ENCODE peak calls at places on chromosomes 11 and 22, in ten cellular contexts. L is gastrocnemius medialis; X is activated CD8-positive, alpha-beta memory T cell treated with anti-CD3 and anti-CD28 coated beads for 24 hours; Q is posterior cingulate gyrus; B is NCI-H1105 treated with DMSO at 0.1 percent for 48 hours; F is kidney tubule cell; T is GDM1; N is breast epithelium; I is HT-29; V is AG10803. U is an unnamed sample.

GRCh38 chr22:28333106-28333505 is 346.5 kb downstream of the TTC28 start:
- DNase-seq in L (no peak), X (no peak), Q (no peak), B (peak; percentile 55), F (no peak), T (no peak), N (no peak), I (no peak), V (no peak), U (no peak)

GRCh38 chr11:120539681-120540369 is 28.3 kb downstream of the GRIK4 start:
- DNase-seq in L (no peak), X (no peak), Q (no peak), B (peak; percentile 83), F (peak; percentile 80), T (no peak), N (no peak), I (no peak), V (peak; percentile 74), U (no peak)

GRCh38 chr11:107661656-107662055 is 50.2 kb downstream of the SLN start:
- DNase-seq in L (no peak), X (no peak), Q (no peak), B (no peak), F (no peak), T (no peak), N (no peak), I (no peak), V (no peak), U (no peak)

GRCh38 chr22:21761086-21761485 is 25.5 kb upstream of the YPEL1 start:
- DNase-seq in L (no peak), X (no peak), Q (no peak), B (no peak), F (no peak), T (no peak), N (no peak), I (no peak), V (no peak), U (no peak)

GRCh38 chr11:44817207-44817944 is 90.6 kb downstream of the TSPAN18 start:
- DNase-seq in L (no peak), X (no peak), Q (no peak), B (no peak), F (peak; percentile 90), T (no peak), N (no peak), I (no peak), V (peak; percentile 81), U (no peak)

GRCh38 chr22:28075260-28075981 is 156.4 kb upstream of the PITPNB start:
- DNase-seq in L (peak; percentile 80), X (no peak), Q (no peak), B (no peak), F (peak; percentile 85), T (no peak), N (no peak), I (peak; percentile 6), V (peak; percentile 87), U (peak; percentile 53)

GRCh38 chr22:26766510-26767350 is 109.3 kb downstream of the MIAT start:
- DNase-seq in L (no peak), X (no peak), Q (no peak), B (no peak), F (no peak), T (no peak), N (no peak), I (no peak), V (no peak), U (no peak)

GRCh38 chr11:36394056-36394455 is 98.0 kb downstream of the PRR5L start:
- DNase-seq in L (no peak), X (no peak), Q (no peak), B (no peak), F (no peak), T (no peak), N (no peak), I (no peak), V (no peak), U (no peak)

GRCh38 chr11:45180158-45180887 is 33.9 kb downstream of the PRDM11 start:
- DNase-seq in L (peak; percentile 72), X (no peak), Q (peak; percentile 53), B (peak; percentile 61), F (peak; percentile 75), T (no peak), N (peak; percentile 44), I (peak; percentile 58), V (no peak), U (peak; percentile 93)

GRCh38 chr22:48553119-48553518 is 1274.6 kb downstream of the BRD1 start:
- DNase-seq in L (no peak), X (no peak), Q (no peak), B (no peak), F (no peak), T (no peak), N (no peak), I (no peak), V (no peak), U (no peak)

GRCh38 chr11:26847459-26847858 is 125.6 kb upstream of the SLC5A12 start:
- DNase-seq in L (peak; percentile 43), X (no peak), Q (no peak), B (no peak), F (no peak), T (no peak), N (no peak), I (no peak), V (peak; percentile 69), U (no peak)

GRCh38 chr11:61814242-61814957 is 2.4 kb downstream of the FADS1 start:
- DNase-seq in L (no peak), X (no peak), Q (peak; percentile 53), B (peak; percentile 21), F (peak; percentile 52), T (peak; percentile 23), N (no peak), I (peak; percentile 52), V (peak; percentile 18), U (peak; percentile 41)

GRCh38 chr11:45405916-45406670 is 120.0 kb upstream of the SYT13 start:
- DNase-seq in L (no peak), X (no peak), Q (no peak), B (no peak), F (peak; percentile 9), T (no peak), N (no peak), I (peak; percentile 35), V (no peak), U (no peak)

GRCh38 chr11:104784684-104785460 is 113.4 kb downstream of the CASP12 start:
- DNase-seq in L (no peak), X (no peak), Q (no peak), B (no peak), F (no peak), T (no peak), N (no peak), I (no peak), V (no peak), U (no peak)

GRCh38 chr11:10092426-10092825 is 201.6 kb downstream of the SBF2 start:
- DNase-seq in L (no peak), X (no peak), Q (no peak), B (no peak), F (no peak), T (no peak), N (no peak), I (no peak), V (no peak), U (no peak)

GRCh38 chr11:46669606-46670243 is 30.7 kb downstream of the ARHGAP1 start:
- DNase-seq in L (no peak), X (no peak), Q (no peak), B (peak; percentile 16), F (peak; percentile 16), T (no peak), N (no peak), I (peak; percentile 28), V (no peak), U (no peak)

GRCh38 chr22:46512683-46513082 is 24.7 kb downstream of the CELSR1 start:
- DNase-seq in L (no peak), X (no peak), Q (no peak), B (no peak), F (no peak), T (no peak), N (no peak), I (no peak), V (no peak), U (peak; percentile 3)

GRCh38 chr22:47996446-47996857 is 1234.0 kb downstream of the TBC1D22A start:
- DNase-seq in L (no peak), X (no peak), Q (no peak), B (no peak), F (no peak), T (no peak), N (no peak), I (no peak), V (no peak), U (no peak)

GRCh38 chr11:101211407-101211975 is 81.9 kb upstream of the PGR start:
- DNase-seq in L (no peak), X (no peak), Q (no peak), B (no peak), F (no peak), T (no peak), N (no peak), I (no peak), V (no peak), U (no peak)

GRCh38 chr11:32312865-32313403 is 122.4 kb downstream of the WT1 start:
- DNase-seq in L (no peak), X (no peak), Q (no peak), B (peak; percentile 13), F (peak; percentile 83), T (peak; percentile 18), N (no peak), I (peak; percentile 81), V (peak; percentile 74), U (peak; percentile 71)

GRCh38 chr11:121138259-121138658 is 37.2 kb downstream of the TECTA start:
- DNase-seq in L (no peak), X (no peak), Q (no peak), B (no peak), F (no peak), T (no peak), N (no peak), I (no peak), V (no peak), U (no peak)

GRCh38 chr22:27927608-27928007 is 8.6 kb upstream of the PITPNB start:
- DNase-seq in L (no peak), X (no peak), Q (no peak), B (no peak), F (no peak), T (no peak), N (no peak), I (no peak), V (no peak), U (no peak)

GRCh38 chr11:110046759-110047386 is 46.3 kb upstream of the ZC3H12C start:
- DNase-seq in L (no peak), X (no peak), Q (no peak), B (no peak), F (no peak), T (no peak), N (no peak), I (no peak), V (no peak), U (peak; percentile 49)

GRCh38 chr11:65576867-65577755 is 1.3 kb downstream of the EHBP1L1 start:
- DNase-seq in L (peak; percentile 98), X (no peak), Q (no peak), B (no peak), F (peak; percentile 89), T (peak; percentile 71), N (no peak), I (peak; percentile 79), V (peak; percentile 65), U (peak; percentile 67)

GRCh38 chr11:63813563-63814382 is 517 bp downstream of the SPINDOC start:
- DNase-seq in L (no peak), X (peak; percentile 76), Q (peak; percentile 56), B (peak; percentile 34), F (peak; percentile 47), T (peak; percentile 34), N (no peak), I (peak; percentile 45), V (peak; percentile 51), U (peak; percentile 63)

GRCh38 chr11:3808846-3809623 is 675 bp downstream of the PGAP2 start:
- DNase-seq in L (peak; percentile 39), X (no peak), Q (no peak), B (peak; percentile 61), F (peak; percentile 82), T (peak; percentile 51), N (no peak), I (peak; percentile 90), V (peak; percentile 63), U (peak; percentile 80)

GRCh38 chr22:29359469-29359868 is 28.9 kb downstream of the AP1B1 start:
- DNase-seq in L (peak; percentile 69), X (no peak), Q (peak; percentile 70), B (no peak), F (peak; percentile 30), T (no peak), N (no peak), I (peak; percentile 72), V (peak; percentile 60), U (peak; percentile 75)